ENCODE peak calls at places on chromosomes 13 and 19, in four cellular contexts. P, U, G and J are unnamed samples.

GRCh38 chr19:11324079-11324661 is 15.3 kb downstream of the RAB3D start:
- DNase-seq in U (peak), G (peak), P (no peak), J (peak)

GRCh38 chr19:14433454-14434156 is 499 bp downstream of the PKN1 start:
- DNase-seq in G (no peak), U (peak), P (no peak), J (no peak)

GRCh38 chr19:16544468-16545231 is 2.4 kb upstream of the CHERP start:
- DNase-seq in U (no peak), P (no peak), G (no peak), J (no peak)

GRCh38 chr19:42076375-42076944 is 494 bp downstream of the ZNF574 start:
- DNase-seq in U (no peak), G (no peak), P (peak), J (peak)

GRCh38 chr19:53879145-53880037 is 2.6 kb upstream of the PRKCG start:
- DNase-seq in U (peak), P (peak), G (no peak), J (peak)

GRCh38 chr19:37519890-37520289 is 13.2 kb downstream of the ZNF793 start:
- DNase-seq in U (no peak), G (no peak), P (no peak), J (peak)

GRCh38 chr19:50203281-50204080 is at the start of gene MYH14:
- DNase-seq in U (peak), P (peak), G (no peak), J (no peak)

GRCh38 chr19:633786-634639 is 676 bp upstream of the POLRMT start:
- DNase-seq in G (no peak), U (no peak), P (no peak), J (no peak)

GRCh38 chr19:55432355-55432959 is 10.6 kb downstream of the SHISA7 start:
- DNase-seq in U (no peak), G (no peak), P (no peak), J (no peak)

GRCh38 chr19:51016798-51017683 is 2.5 kb downstream of the KLK10 start:
- DNase-seq in G (no peak), P (peak), U (peak), J (peak)

GRCh38 chr19:13795595-13796300 is 505 bp downstream of the ZSWIM4 start:
- DNase-seq in G (no peak), P (peak), U (peak), J (no peak)

GRCh38 chr13:94710081-94710809 is 2.1 kb downstream of the SOX21 start:
- DNase-seq in P (no peak), U (peak), G (no peak), J (no peak)

GRCh38 chr13:94711561-94712286 is 621 bp downstream of the SOX21 start:
- DNase-seq in U (peak), P (no peak), G (no peak), J (no peak)

GRCh38 chr13:94712287-94712811 is at the start of gene SOX21:
- DNase-seq in G (no peak), U (no peak), P (no peak), J (no peak)

GRCh38 chr13:94708971-94709614 is 3.3 kb downstream of the SOX21 start:
- DNase-seq in G (no peak), P (no peak), U (no peak), J (no peak)

DNA sequence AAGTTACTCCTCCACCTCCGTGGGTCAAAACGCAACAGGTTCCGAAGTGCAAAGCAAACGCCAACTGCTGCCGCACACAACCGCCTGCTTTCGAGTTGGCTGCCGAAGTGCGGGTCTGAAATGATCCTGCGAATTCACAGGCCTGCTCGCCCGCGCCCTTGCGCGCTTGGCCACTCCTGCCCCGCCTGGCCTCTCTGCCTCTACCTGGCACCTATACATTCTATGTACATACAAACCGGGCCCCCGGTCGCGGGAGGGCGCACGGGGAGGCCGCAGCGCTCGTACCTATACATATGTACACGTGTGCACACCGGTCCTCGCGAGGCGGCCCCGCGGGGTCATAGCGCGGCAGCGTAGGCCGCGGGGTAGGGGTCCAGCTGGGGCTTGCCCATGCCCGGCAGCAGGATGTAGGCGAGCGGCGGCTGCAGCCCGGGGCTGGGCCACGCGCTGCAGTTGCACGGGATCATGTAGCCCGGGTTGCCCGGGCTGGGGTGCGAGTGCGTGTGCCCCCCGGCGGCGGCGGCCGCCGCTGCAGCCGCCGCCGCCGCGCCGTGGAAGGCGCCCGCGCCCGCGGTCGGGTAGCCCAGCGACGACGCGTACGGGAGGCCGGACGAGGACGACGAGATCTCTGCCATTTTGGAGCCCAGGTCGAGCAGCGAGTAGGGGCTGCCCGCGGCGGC is 1.3 kb downstream of the SOX21 start:
- DNase-seq in G (no peak), P (peak), U (peak), J (no peak)
- TF ChIP-seq CTCF in G (no peak), P (peak), U (no peak), J (no peak)

DNA sequence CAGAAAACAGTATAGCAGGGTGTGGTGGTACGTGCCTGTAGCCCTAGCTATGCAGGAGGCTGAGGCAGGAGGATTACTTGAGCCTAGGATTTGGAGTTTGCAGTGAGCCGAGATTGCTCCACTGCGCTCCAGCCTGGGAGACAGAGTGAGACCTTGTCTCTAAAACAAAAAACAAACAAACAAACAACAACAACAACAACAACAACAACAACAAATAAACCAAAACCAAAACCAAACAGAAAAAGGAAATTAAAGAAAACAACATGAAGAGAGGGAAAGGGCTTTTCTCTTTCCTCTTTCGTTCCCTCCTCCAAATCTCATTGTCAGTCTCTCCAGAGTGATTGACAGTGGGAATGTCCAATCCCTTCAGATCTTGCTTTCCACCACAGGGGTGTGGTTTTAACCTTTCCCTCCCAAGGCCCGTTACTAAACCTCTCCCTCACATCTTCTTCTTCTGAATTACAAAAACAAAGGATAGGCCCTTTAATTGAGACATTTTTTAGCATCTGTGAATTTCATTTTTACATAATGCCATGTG is 341.2 kb downstream of the HS6ST3 start:
- DNase-seq in P (no peak), G (no peak), U (no peak), J (peak)
- H3K4me3 ChIP-seq in P (no peak), G (no peak), U (no peak), J (no peak)

GRCh38 chr13:110014719-110015118 is 228.3 kb upstream of the IRS2 start:
- DNase-seq in P (no peak), G (no peak), U (no peak), J (no peak)

GRCh38 chr13:110017379-110017778 is 231.0 kb upstream of the IRS2 start:
- DNase-seq in U (no peak), P (peak), G (no peak), J (no peak)

GRCh38 chr13:110018009-110018408 is 231.6 kb upstream of the IRS2 start:
- DNase-seq in U (no peak), P (no peak), G (no peak), J (no peak)

GRCh38 chr13:110012102-110012739 is 225.8 kb upstream of the IRS2 start:
- DNase-seq in G (no peak), P (peak), U (no peak), J (no peak)

DNA sequence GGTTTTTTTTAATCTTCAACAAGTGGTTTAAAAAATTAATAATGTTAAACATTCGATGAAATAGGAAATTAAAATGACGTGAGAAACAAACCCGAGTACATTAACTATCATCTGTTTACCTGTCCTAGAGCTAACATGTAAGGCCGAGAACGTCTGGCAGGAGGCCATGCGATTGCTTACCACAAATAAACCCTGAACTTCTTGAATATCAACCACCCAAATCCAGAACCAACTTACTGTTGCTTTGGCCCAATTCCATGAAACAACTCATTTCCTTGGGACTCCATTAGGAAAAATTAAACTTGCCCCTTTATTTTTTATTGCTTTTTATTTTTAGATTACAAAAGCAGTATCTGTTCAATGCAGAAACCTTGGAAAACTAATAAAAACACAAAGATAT is 228.9 kb upstream of the IRS2 start:
- DNase-seq in G (no peak), U (no peak), P (no peak), J (no peak)
- TF ChIP-seq MAX in G (no peak), U (no peak), P (no peak), J (no peak)

GRCh38 chr19:34173145-34173956 is 1.0 kb downstream of the LSM14A start:
- DNase-seq in G (no peak), P (peak), U (peak), J (peak)
- TF ChIP-seq CTCF in G (no peak), P (no peak), U (peak), J (no peak)